ENCODE peak calls at places on chromosomes 7 and 10, in six cellular contexts. One of them, this sample, is unnamed. For H3K4me1, the result is how much of the 10 kb centered on the place peaks cover.

GRCh38 chr10:89745903-89746302 is 44.5 kb downstream of the KIF20B start:
- DNase-seq in IMR-90: no peak
- DNase-seq in MM.1S: no peak
- DNase-seq in left ventricle myocardium inferior: no peak
- DNase-seq in body of pancreas: no peak
- DNase-seq in transverse colon: no peak
- DNase-seq in this sample: no peak

GRCh38 chr7:17371656-17372524 is 73.4 kb downstream of the AHR start:
- DNase-seq in body of pancreas: no peak
- DNase-seq in MM.1S: no peak
- DNase-seq in IMR-90: peak
- DNase-seq in transverse colon: no peak
- DNase-seq in left ventricle myocardium inferior: no peak
- DNase-seq in this sample: no peak

GRCh38 chr10:13922591-13922990 is 335.8 kb downstream of the PRPF18 start:
- DNase-seq in MM.1S: no peak
- DNase-seq in left ventricle myocardium inferior: no peak
- DNase-seq in IMR-90: peak
- DNase-seq in body of pancreas: no peak
- DNase-seq in transverse colon: no peak
- DNase-seq in this sample: no peak

GRCh38 chr7:25859412-25859704 is 292.6 kb upstream of the NFE2L3 start:
- DNase-seq in MM.1S: no peak
- DNase-seq in transverse colon: no peak
- DNase-seq in IMR-90: no peak
- DNase-seq in body of pancreas: no peak
- DNase-seq in left ventricle myocardium inferior: no peak
- DNase-seq in this sample: no peak

GRCh38 chr7:45203947-45204445 is 46.4 kb downstream of the RAMP3 start:
- DNase-seq in MM.1S: peak
- DNase-seq in body of pancreas: no peak
- DNase-seq in left ventricle myocardium inferior: no peak
- DNase-seq in transverse colon: no peak
- DNase-seq in IMR-90: peak
- DNase-seq in this sample: no peak

GRCh38 chr10:132616170-132616994 is 78.8 kb downstream of the INPP5A start:
- DNase-seq in MM.1S: no peak
- DNase-seq in left ventricle myocardium inferior: no peak
- DNase-seq in body of pancreas: no peak
- DNase-seq in IMR-90: no peak
- DNase-seq in transverse colon: no peak
- DNase-seq in this sample: no peak

GRCh38 chr7:33743594-33743993 is 161.7 kb upstream of the BMPER start:
- DNase-seq in MM.1S: no peak
- DNase-seq in transverse colon: no peak
- DNase-seq in body of pancreas: no peak
- DNase-seq in IMR-90: peak
- DNase-seq in left ventricle myocardium inferior: no peak
- DNase-seq in this sample: peak

GRCh38 chr10:71015674-71016073 is 127.3 kb upstream of the PCBD1 start:
- DNase-seq in left ventricle myocardium inferior: no peak
- DNase-seq in IMR-90: no peak
- DNase-seq in body of pancreas: no peak
- DNase-seq in MM.1S: no peak
- DNase-seq in transverse colon: no peak
- DNase-seq in this sample: no peak

GRCh38 chr7:132461043-132461592 is 115.2 kb downstream of the PLXNA4 start:
- DNase-seq in left ventricle myocardium inferior: no peak
- DNase-seq in IMR-90: no peak
- DNase-seq in MM.1S: no peak
- DNase-seq in transverse colon: no peak
- DNase-seq in body of pancreas: no peak
- DNase-seq in this sample: no peak

GRCh38 chr10:33276282-33276923 is 58.1 kb downstream of the NRP1 start:
- DNase-seq in MM.1S: no peak
- DNase-seq in transverse colon: no peak
- DNase-seq in IMR-90: no peak
- DNase-seq in left ventricle myocardium inferior: no peak
- DNase-seq in body of pancreas: no peak
- DNase-seq in this sample: no peak

GRCh38 chr7:143299840-143300239 is 11.7 kb downstream of the CASP2 start:
- DNase-seq in left ventricle myocardium inferior: no peak
- DNase-seq in IMR-90: no peak
- DNase-seq in body of pancreas: peak
- DNase-seq in MM.1S: peak
- DNase-seq in transverse colon: peak
- DNase-seq in this sample: no peak

GRCh38 chr7:30473393-30473775 is 5.2 kb downstream of the NOD1 start:
- DNase-seq in transverse colon: no peak
- DNase-seq in left ventricle myocardium inferior: no peak
- DNase-seq in IMR-90: no peak
- DNase-seq in MM.1S: no peak
- DNase-seq in body of pancreas: no peak
- DNase-seq in this sample: no peak

GRCh38 chr7:30472081-30472770 is 6.4 kb downstream of the NOD1 start:
- DNase-seq in body of pancreas: no peak
- DNase-seq in transverse colon: no peak
- DNase-seq in left ventricle myocardium inferior: no peak
- DNase-seq in MM.1S: no peak
- DNase-seq in IMR-90: no peak
- DNase-seq in this sample: no peak

GRCh38 chr7:30473903-30474302 is 4.7 kb downstream of the NOD1 start:
- DNase-seq in IMR-90: no peak
- DNase-seq in body of pancreas: no peak
- DNase-seq in transverse colon: no peak
- DNase-seq in MM.1S: no peak
- DNase-seq in left ventricle myocardium inferior: no peak
- DNase-seq in this sample: no peak

GRCh38 chr7:30474485-30474884 is 4.1 kb downstream of the NOD1 start:
- DNase-seq in left ventricle myocardium inferior: no peak
- DNase-seq in IMR-90: no peak
- DNase-seq in transverse colon: no peak
- DNase-seq in MM.1S: no peak
- DNase-seq in body of pancreas: no peak
- DNase-seq in this sample: no peak

GRCh38 chr7:30472771-30473392 is 5.7 kb downstream of the NOD1 start:
- DNase-seq in transverse colon: no peak
- DNase-seq in IMR-90: peak
- DNase-seq in MM.1S: no peak
- DNase-seq in left ventricle myocardium inferior: no peak
- DNase-seq in body of pancreas: no peak
- DNase-seq in this sample: no peak
- H3K4me1 ChIP-seq in transverse colon: half or more
- H3K4me1 ChIP-seq in IMR-90: under half
- H3K4me1 ChIP-seq in MM.1S: under half
- H3K4me1 ChIP-seq in left ventricle myocardium inferior: half or more
- H3K4me1 ChIP-seq in body of pancreas: half or more
- H3K4me1 ChIP-seq in this sample: under half

DNA sequence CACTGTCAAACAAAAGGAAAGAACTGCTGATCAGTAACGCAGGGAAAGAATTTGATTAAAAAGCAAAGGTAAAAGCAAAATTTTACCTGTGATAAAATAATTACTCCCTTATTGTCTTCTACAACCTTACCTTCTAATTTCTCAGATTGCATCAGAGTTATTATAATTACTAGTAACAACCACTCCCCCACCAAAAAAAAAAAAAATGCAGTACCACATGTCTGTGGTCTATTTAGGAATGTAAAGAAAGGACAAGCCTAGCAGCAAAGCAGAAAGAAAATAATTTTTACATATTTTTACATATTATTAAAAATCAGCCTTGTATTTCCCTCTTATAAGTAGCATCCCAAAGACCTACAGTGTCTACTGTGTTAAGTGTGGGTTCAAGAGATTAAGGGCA is 430.4 kb downstream of the TFEC start:
- DNase-seq in IMR-90: peak
- DNase-seq in body of pancreas: no peak
- DNase-seq in transverse colon: no peak
- DNase-seq in left ventricle myocardium inferior: no peak
- DNase-seq in MM.1S: no peak
- DNase-seq in this sample: no peak
- H3K4me1 ChIP-seq in IMR-90: under half
- H3K4me1 ChIP-seq in body of pancreas: under half
- H3K4me1 ChIP-seq in transverse colon: under half
- H3K4me1 ChIP-seq in left ventricle myocardium inferior: under half
- H3K4me1 ChIP-seq in MM.1S: under half
- H3K4me1 ChIP-seq in this sample: under half

GRCh38 chr10:44994752-44995530 is 5.8 kb upstream of the ZNF22 start:
- DNase-seq in MM.1S: no peak
- DNase-seq in body of pancreas: peak
- DNase-seq in IMR-90: no peak
- DNase-seq in transverse colon: no peak
- DNase-seq in left ventricle myocardium inferior: no peak
- DNase-seq in this sample: no peak
- H3K4me1 ChIP-seq in MM.1S: under half
- H3K4me1 ChIP-seq in body of pancreas: half or more
- H3K4me1 ChIP-seq in IMR-90: half or more
- H3K4me1 ChIP-seq in transverse colon: under half
- H3K4me1 ChIP-seq in left ventricle myocardium inferior: half or more
- H3K4me1 ChIP-seq in this sample: under half

DNA sequence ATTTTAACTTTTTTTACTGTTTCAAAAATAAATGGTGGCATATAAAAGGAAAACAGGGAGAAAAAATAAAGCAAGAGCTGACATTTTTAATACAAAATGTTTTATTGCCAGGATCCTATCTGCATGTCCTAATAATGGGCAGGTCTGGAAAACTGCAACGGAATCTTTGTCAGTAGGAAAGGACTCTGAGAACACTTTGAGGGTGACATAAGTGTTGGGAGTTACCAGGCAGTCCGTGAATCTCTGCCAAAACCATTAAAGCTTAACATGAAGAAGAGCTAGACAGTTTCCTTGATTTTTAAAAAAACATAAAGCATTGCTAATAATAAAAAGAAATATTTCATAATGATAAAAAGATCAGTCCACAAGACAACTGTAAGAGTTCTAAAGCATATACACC is 80.7 kb downstream of the AGMO start:
- DNase-seq in body of pancreas: no peak
- DNase-seq in IMR-90: no peak
- DNase-seq in MM.1S: no peak
- DNase-seq in transverse colon: no peak
- DNase-seq in left ventricle myocardium inferior: no peak
- DNase-seq in this sample: no peak
- H3K4me1 ChIP-seq in body of pancreas: under half
- H3K4me1 ChIP-seq in IMR-90: under half
- H3K4me1 ChIP-seq in MM.1S: under half
- H3K4me1 ChIP-seq in transverse colon: under half
- H3K4me1 ChIP-seq in left ventricle myocardium inferior: under half
- H3K4me1 ChIP-seq in this sample: under half

GRCh38 chr10:96666738-96667137 is 53.6 kb downstream of the PIK3AP1 start:
- DNase-seq in IMR-90: no peak
- DNase-seq in left ventricle myocardium inferior: no peak
- DNase-seq in MM.1S: no peak
- DNase-seq in body of pancreas: no peak
- DNase-seq in transverse colon: no peak
- DNase-seq in this sample: no peak

GRCh38 chr10:96665306-96665705 is 55.0 kb downstream of the PIK3AP1 start:
- DNase-seq in body of pancreas: no peak
- DNase-seq in left ventricle myocardium inferior: no peak
- DNase-seq in IMR-90: peak
- DNase-seq in transverse colon: no peak
- DNase-seq in MM.1S: no peak
- DNase-seq in this sample: no peak

GRCh38 chr10:96664563-96664962 is 55.8 kb downstream of the PIK3AP1 start:
- DNase-seq in body of pancreas: no peak
- DNase-seq in transverse colon: no peak
- DNase-seq in IMR-90: no peak
- DNase-seq in MM.1S: no peak
- DNase-seq in left ventricle myocardium inferior: no peak
- DNase-seq in this sample: no peak

GRCh38 chr10:96661632-96662031 is 58.7 kb downstream of the PIK3AP1 start:
- DNase-seq in body of pancreas: no peak
- DNase-seq in left ventricle myocardium inferior: no peak
- DNase-seq in transverse colon: no peak
- DNase-seq in IMR-90: no peak
- DNase-seq in MM.1S: no peak
- DNase-seq in this sample: no peak

GRCh38 chr10:96663794-96664193 is 56.5 kb downstream of the PIK3AP1 start:
- DNase-seq in transverse colon: no peak
- DNase-seq in body of pancreas: no peak
- DNase-seq in IMR-90: no peak
- DNase-seq in MM.1S: no peak
- DNase-seq in left ventricle myocardium inferior: no peak
- DNase-seq in this sample: no peak
- H3K4me1 ChIP-seq in transverse colon: under half
- H3K4me1 ChIP-seq in body of pancreas: under half
- H3K4me1 ChIP-seq in IMR-90: under half
- H3K4me1 ChIP-seq in MM.1S: under half
- H3K4me1 ChIP-seq in left ventricle myocardium inferior: under half
- H3K4me1 ChIP-seq in this sample: under half

GRCh38 chr10:63915240-63915639 is 394.0 kb downstream of the REEP3 start:
- DNase-seq in transverse colon: no peak
- DNase-seq in IMR-90: no peak
- DNase-seq in left ventricle myocardium inferior: no peak
- DNase-seq in body of pancreas: no peak
- DNase-seq in MM.1S: no peak
- DNase-seq in this sample: no peak

GRCh38 chr10:63922714-63923317 is 401.6 kb downstream of the REEP3 start:
- DNase-seq in body of pancreas: no peak
- DNase-seq in MM.1S: no peak
- DNase-seq in transverse colon: no peak
- DNase-seq in IMR-90: no peak
- DNase-seq in left ventricle myocardium inferior: no peak
- DNase-seq in this sample: no peak

GRCh38 chr10:63921932-63922713 is 400.9 kb downstream of the REEP3 start:
- DNase-seq in transverse colon: no peak
- DNase-seq in MM.1S: no peak
- DNase-seq in body of pancreas: no peak
- DNase-seq in left ventricle myocardium inferior: no peak
- DNase-seq in IMR-90: no peak
- DNase-seq in this sample: no peak

GRCh38 chr10:63917363-63917762 is 396.2 kb downstream of the REEP3 start:
- DNase-seq in IMR-90: no peak
- DNase-seq in transverse colon: no peak
- DNase-seq in body of pancreas: no peak
- DNase-seq in MM.1S: no peak
- DNase-seq in left ventricle myocardium inferior: no peak
- DNase-seq in this sample: no peak

GRCh38 chr10:63919576-63920279 is 398.5 kb downstream of the REEP3 start:
- DNase-seq in IMR-90: no peak
- DNase-seq in body of pancreas: no peak
- DNase-seq in left ventricle myocardium inferior: no peak
- DNase-seq in transverse colon: no peak
- DNase-seq in MM.1S: no peak
- DNase-seq in this sample: no peak
- H3K4me1 ChIP-seq in IMR-90: under half
- H3K4me1 ChIP-seq in body of pancreas: under half
- H3K4me1 ChIP-seq in left ventricle myocardium inferior: under half
- H3K4me1 ChIP-seq in transverse colon: under half
- H3K4me1 ChIP-seq in MM.1S: under half
- H3K4me1 ChIP-seq in this sample: under half

GRCh38 chr7:50358808-50359207 is 54.3 kb downstream of the IKZF1 start:
- DNase-seq in MM.1S: no peak
- DNase-seq in transverse colon: no peak
- DNase-seq in body of pancreas: no peak
- DNase-seq in left ventricle myocardium inferior: no peak
- DNase-seq in IMR-90: no peak
- DNase-seq in this sample: no peak
- H3K4me1 ChIP-seq in MM.1S: under half
- H3K4me1 ChIP-seq in transverse colon: under half
- H3K4me1 ChIP-seq in body of pancreas: under half
- H3K4me1 ChIP-seq in left ventricle myocardium inferior: under half
- H3K4me1 ChIP-seq in IMR-90: under half
- H3K4me1 ChIP-seq in this sample: under half

This sample was measured in prostate gland.